ENCODE peak calls at places on chromosomes 4 and X, in four cellular contexts. One of them, this sample, is unnamed.

GRCh38 chrX:133350751-133351150 is 64.5 kb downstream of the GPC4 start:
- DNase-seq in lower leg skin: peak; percentile 20
- DNase-seq in lower lobe of right lung: peak; percentile 45
- DNase-seq in activated gamma-delta T cell treated with Interleukin-2 at 50 U/mL for 16 hours: no peak
- DNase-seq in this sample: peak; percentile 35

GRCh38 chr4:53199356-53199755 is 166.5 kb downstream of the SCFD2 start:
- DNase-seq in lower leg skin: no peak
- DNase-seq in lower lobe of right lung: no peak
- DNase-seq in activated gamma-delta T cell treated with Interleukin-2 at 50 U/mL for 16 hours: no peak
- DNase-seq in this sample: no peak

GRCh38 chr4:26763649-26764048 is 97.0 kb upstream of the STIM2 start:
- DNase-seq in lower leg skin: no peak
- DNase-seq in lower lobe of right lung: no peak
- DNase-seq in activated gamma-delta T cell treated with Interleukin-2 at 50 U/mL for 16 hours: no peak
- DNase-seq in this sample: no peak

GRCh38 chrX:17521871-17522693 is 147.1 kb downstream of the NHS start:
- DNase-seq in lower leg skin: no peak
- DNase-seq in lower lobe of right lung: no peak
- DNase-seq in activated gamma-delta T cell treated with Interleukin-2 at 50 U/mL for 16 hours: no peak
- DNase-seq in this sample: no peak

GRCh38 chr4:83906561-83906960 is 370.7 kb downstream of the GPAT3 start:
- DNase-seq in lower leg skin: no peak
- DNase-seq in lower lobe of right lung: no peak
- DNase-seq in activated gamma-delta T cell treated with Interleukin-2 at 50 U/mL for 16 hours: no peak
- DNase-seq in this sample: no peak

GRCh38 chr4:184275766-184276165 is 58.1 kb upstream of the ENPP6 start:
- DNase-seq in lower leg skin: no peak
- DNase-seq in lower lobe of right lung: no peak
- DNase-seq in activated gamma-delta T cell treated with Interleukin-2 at 50 U/mL for 16 hours: no peak
- DNase-seq in this sample: no peak

GRCh38 chr4:54322817-54323417 is 93.8 kb downstream of the PDGFRA start:
- DNase-seq in lower leg skin: peak; percentile 62
- DNase-seq in lower lobe of right lung: peak; percentile 64
- DNase-seq in activated gamma-delta T cell treated with Interleukin-2 at 50 U/mL for 16 hours: peak; percentile 40
- DNase-seq in this sample: peak; percentile 47

GRCh38 chr4:72689929-72690328 is 120.9 kb upstream of the ADAMTS3 start:
- DNase-seq in lower leg skin: no peak
- DNase-seq in lower lobe of right lung: no peak
- DNase-seq in activated gamma-delta T cell treated with Interleukin-2 at 50 U/mL for 16 hours: no peak
- DNase-seq in this sample: no peak

GRCh38 chr4:13859423-13859822 is 231.9 kb upstream of the BOD1L1 start:
- DNase-seq in lower leg skin: no peak
- DNase-seq in lower lobe of right lung: no peak
- DNase-seq in activated gamma-delta T cell treated with Interleukin-2 at 50 U/mL for 16 hours: no peak
- DNase-seq in this sample: no peak

GRCh38 chr4:83110970-83111369 is 3.6 kb downstream of the PLAC8 start:
- DNase-seq in lower leg skin: no peak
- DNase-seq in lower lobe of right lung: no peak
- DNase-seq in activated gamma-delta T cell treated with Interleukin-2 at 50 U/mL for 16 hours: no peak
- DNase-seq in this sample: no peak

GRCh38 chr4:14247767-14248166 is 620.2 kb upstream of the BOD1L1 start:
- DNase-seq in lower leg skin: no peak
- DNase-seq in lower lobe of right lung: no peak
- DNase-seq in activated gamma-delta T cell treated with Interleukin-2 at 50 U/mL for 16 hours: no peak
- DNase-seq in this sample: no peak

GRCh38 chr4:158624889-158625478 is 46.7 kb downstream of the C4orf46 start:
- DNase-seq in lower leg skin: peak; percentile 17
- DNase-seq in lower lobe of right lung: no peak
- DNase-seq in activated gamma-delta T cell treated with Interleukin-2 at 50 U/mL for 16 hours: no peak
- DNase-seq in this sample: no peak

GRCh38 chrX:45952030-45952429 is 593.2 kb downstream of the ZNF674 start:
- DNase-seq in lower leg skin: no peak
- DNase-seq in lower lobe of right lung: no peak
- DNase-seq in activated gamma-delta T cell treated with Interleukin-2 at 50 U/mL for 16 hours: no peak
- DNase-seq in this sample: no peak

GRCh38 chr4:98632258-98632657 is 26.2 kb downstream of the TSPAN5 start:
- DNase-seq in lower leg skin: no peak
- DNase-seq in lower lobe of right lung: no peak
- DNase-seq in activated gamma-delta T cell treated with Interleukin-2 at 50 U/mL for 16 hours: no peak
- DNase-seq in this sample: no peak

GRCh38 chr4:3417448-3417847 is 24.3 kb upstream of the HGFAC start:
- DNase-seq in lower leg skin: no peak
- DNase-seq in lower lobe of right lung: peak; percentile 36
- DNase-seq in activated gamma-delta T cell treated with Interleukin-2 at 50 U/mL for 16 hours: no peak
- DNase-seq in this sample: peak; percentile 17

GRCh38 chr4:139692300-139693012 is 26.8 kb downstream of the MGST2 start:
- DNase-seq in lower leg skin: no peak
- DNase-seq in lower lobe of right lung: no peak
- DNase-seq in activated gamma-delta T cell treated with Interleukin-2 at 50 U/mL for 16 hours: no peak
- DNase-seq in this sample: no peak

GRCh38 chr4:150280081-150280950 is 202.1 kb downstream of the DCLK2 start:
- DNase-seq in lower leg skin: no peak
- DNase-seq in lower lobe of right lung: no peak
- DNase-seq in activated gamma-delta T cell treated with Interleukin-2 at 50 U/mL for 16 hours: no peak
- DNase-seq in this sample: no peak

GRCh38 chr4:153161599-153161971 is 42.7 kb upstream of the TRIM2 start:
- DNase-seq in lower leg skin: no peak
- DNase-seq in lower lobe of right lung: no peak
- DNase-seq in activated gamma-delta T cell treated with Interleukin-2 at 50 U/mL for 16 hours: no peak
- DNase-seq in this sample: no peak

GRCh38 chrX:27565992-27566391 is 24.2 kb upstream of the DCAF8L2 start:
- DNase-seq in lower leg skin: no peak
- DNase-seq in lower lobe of right lung: no peak
- DNase-seq in activated gamma-delta T cell treated with Interleukin-2 at 50 U/mL for 16 hours: no peak
- DNase-seq in this sample: no peak

GRCh38 chr4:173821031-173821430 is 291.0 kb upstream of the HAND2 start:
- DNase-seq in lower leg skin: no peak
- DNase-seq in lower lobe of right lung: no peak
- DNase-seq in activated gamma-delta T cell treated with Interleukin-2 at 50 U/mL for 16 hours: no peak
- DNase-seq in this sample: no peak

GRCh38 chr4:99816611-99817309 is at the start of gene DAPP1:
- DNase-seq in lower leg skin: peak; percentile 80
- DNase-seq in lower lobe of right lung: peak; percentile 70
- DNase-seq in activated gamma-delta T cell treated with Interleukin-2 at 50 U/mL for 16 hours: peak; percentile 65
- DNase-seq in this sample: peak; percentile 26

GRCh38 chr4:127012549-127012948 is 620.2 kb upstream of the INTU start:
- DNase-seq in lower leg skin: no peak
- DNase-seq in lower lobe of right lung: no peak
- DNase-seq in activated gamma-delta T cell treated with Interleukin-2 at 50 U/mL for 16 hours: no peak
- DNase-seq in this sample: no peak

GRCh38 chrX:23779025-23779424 is 3.9 kb upstream of the SAT1 start:
- DNase-seq in lower leg skin: no peak
- DNase-seq in lower lobe of right lung: no peak
- DNase-seq in activated gamma-delta T cell treated with Interleukin-2 at 50 U/mL for 16 hours: no peak
- DNase-seq in this sample: no peak

GRCh38 chr4:39308576-39308975 is 57.6 kb downstream of the RFC1 start:
- DNase-seq in lower leg skin: no peak
- DNase-seq in lower lobe of right lung: no peak
- DNase-seq in activated gamma-delta T cell treated with Interleukin-2 at 50 U/mL for 16 hours: no peak
- DNase-seq in this sample: no peak

GRCh38 chr4:180333156-180333555 is 1910.0 kb upstream of the TENM3 start:
- DNase-seq in lower leg skin: no peak
- DNase-seq in lower lobe of right lung: no peak
- DNase-seq in activated gamma-delta T cell treated with Interleukin-2 at 50 U/mL for 16 hours: no peak
- DNase-seq in this sample: no peak